ENCODE peak calls at places on chromosome 19, in six cellular contexts. I is kidney, S is tibial artery, J is fibroblast of lung, Z is AG09319, T is cardiac fibroblast. X is an unnamed sample.

GRCh38 chr19:7211191-7211988 is 82.8 kb downstream of the INSR start:
- DNase-seq in I (peak), S (no peak), J (no peak), Z (no peak), T (peak), X (no peak)

GRCh38 chr19:53849237-53849676 is 18.4 kb upstream of the MYADM start:
- DNase-seq in I (no peak), S (no peak), J (peak), Z (no peak), T (peak), X (no peak)

GRCh38 chr19:14383556-14383897 is 2.3 kb downstream of the ADGRE5 start:
- DNase-seq in I (no peak), S (no peak), J (peak), Z (no peak), T (peak), X (no peak)

GRCh38 chr19:54325194-54325621 is 12.2 kb upstream of the LILRA5 start:
- DNase-seq in I (no peak), S (no peak), J (peak), Z (no peak), T (peak), X (no peak)

GRCh38 chr19:11046608-11047354 is 42.5 kb upstream of the LDLR start:
- DNase-seq in I (no peak), S (no peak), J (no peak), Z (no peak), T (no peak), X (no peak)

GRCh38 chr19:55451522-55452380 is 8.7 kb upstream of the SHISA7 start:
- DNase-seq in I (no peak), S (no peak), J (no peak), Z (no peak), T (no peak), X (no peak)

GRCh38 chr19:38252385-38252784 is 3.8 kb downstream of the PPP1R14A start:
- DNase-seq in I (no peak), S (no peak), J (no peak), Z (no peak), T (no peak), X (no peak)

GRCh38 chr19:51096473-51097165 is 11.6 kb downstream of the CTU1 start:
- DNase-seq in I (peak), S (no peak), J (no peak), Z (no peak), T (peak), X (no peak)

GRCh38 chr19:55472463-55472862 is 4.0 kb upstream of the ZNF628 start:
- DNase-seq in I (no peak), S (no peak), J (peak), Z (no peak), T (peak), X (no peak)

GRCh38 chr19:3573162-3573857 is 566 bp downstream of the HMG20B start:
- DNase-seq in I (peak), S (no peak), J (no peak), Z (no peak), T (no peak), X (no peak)

GRCh38 chr19:53649746-53650593 is 18.2 kb downstream of the DPRX start:
- DNase-seq in I (no peak), S (no peak), J (no peak), Z (no peak), T (no peak), X (no peak)

GRCh38 chr19:40521276-40521675 is 54.5 kb downstream of the SPTBN4 start:
- DNase-seq in I (no peak), S (no peak), J (peak), Z (no peak), T (peak), X (no peak)

GRCh38 chr19:38729653-38730469 is 14.4 kb downstream of the CAPN12 start:
- DNase-seq in I (peak), S (no peak), J (peak), Z (no peak), T (peak), X (no peak)

GRCh38 chr19:7986321-7987083 is 18.9 kb downstream of the ELAVL1 start:
- DNase-seq in I (no peak), S (no peak), J (peak), Z (no peak), T (peak), X (no peak)

GRCh38 chr19:11574689-11575088 is 2.8 kb downstream of the ACP5 start:
- DNase-seq in I (no peak), S (no peak), J (no peak), Z (no peak), T (no peak), X (no peak)

GRCh38 chr19:41936416-41936850 is 8.2 kb upstream of the ERFL start:
- DNase-seq in I (no peak), S (no peak), J (no peak), Z (no peak), T (peak), X (no peak)

GRCh38 chr19:39310558-39311311 is 9.9 kb downstream of the LRFN1 start:
- DNase-seq in I (no peak), S (no peak), J (no peak), Z (no peak), T (peak), X (no peak)

GRCh38 chr19:51799311-51799997 is 4.5 kb downstream of the FPR3 start:
- DNase-seq in I (peak), S (peak), J (peak), Z (peak), T (peak), X (no peak)

GRCh38 chr19:37954421-37954874 is 47.4 kb downstream of the SIPA1L3 start:
- DNase-seq in I (no peak), S (no peak), J (no peak), Z (no peak), T (no peak), X (no peak)

DNA sequence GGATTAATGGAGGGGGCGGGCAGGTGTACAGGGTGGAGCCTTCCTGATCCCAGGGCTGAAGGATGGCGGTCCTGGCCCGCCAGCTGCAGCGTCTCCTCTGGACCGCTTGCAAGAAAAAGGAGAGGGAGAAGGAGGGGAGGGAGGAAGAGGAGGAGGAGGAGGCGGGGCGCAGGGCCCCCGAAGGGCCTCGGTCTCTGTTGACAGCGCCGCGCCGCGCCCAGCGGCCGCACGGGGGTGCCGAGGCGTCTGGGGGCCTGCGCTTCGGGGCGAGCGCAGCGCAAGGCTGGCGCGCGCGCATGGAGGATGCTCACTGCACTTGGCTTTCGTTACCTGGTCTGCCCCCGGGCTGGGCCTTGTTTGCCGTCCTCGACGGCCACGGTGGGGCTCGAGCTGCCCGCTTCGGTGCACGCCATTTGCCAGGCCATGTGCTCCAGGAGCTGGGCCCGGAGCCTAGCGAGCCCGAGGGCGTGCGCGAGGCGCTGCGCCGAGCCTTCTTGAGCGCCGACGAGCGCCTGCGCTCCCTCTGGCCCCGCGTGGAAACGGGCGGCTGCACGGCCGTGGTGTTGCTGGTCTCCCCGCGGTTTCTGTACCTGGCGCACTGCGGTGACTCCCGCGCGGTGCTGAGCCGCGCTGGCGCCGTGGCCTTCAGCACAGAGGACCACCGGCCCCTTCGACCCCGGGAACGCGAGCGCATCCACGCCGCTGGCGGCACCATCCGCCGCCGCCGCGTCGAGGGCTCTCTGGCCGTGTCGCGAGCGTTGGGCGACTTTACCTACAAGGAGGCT is at the start of gene PPM1N:
- DNase-seq in I (peak), S (no peak), J (no peak), Z (no peak), T (peak), X (no peak)
- TF ChIP-seq CTCF in I (no peak), S (no peak), J (no peak), Z (no peak), T (no peak), X (peak)

GRCh38 chr19:50046649-50047503 is 21.1 kb downstream of the ZNF473 start:
- DNase-seq in I (no peak), S (peak), J (peak), Z (no peak), T (peak), X (no peak)
- TF ChIP-seq CTCF in I (peak), S (peak), J (peak), Z (peak), T (peak), X (peak)

GRCh38 chr19:35058370-35058769 is 16.8 kb downstream of the HPN start:
- DNase-seq in I (no peak), S (no peak), J (no peak), Z (no peak), T (no peak), X (no peak)

GRCh38 chr19:35056513-35057063 is 15.1 kb downstream of the HPN start:
- DNase-seq in I (no peak), S (no peak), J (no peak), Z (no peak), T (no peak), X (no peak)

GRCh38 chr19:35053667-35054293 is 12.3 kb downstream of the HPN start:
- DNase-seq in I (no peak), S (no peak), J (no peak), Z (no peak), T (no peak), X (no peak)

GRCh38 chr19:35054626-35055025 is 13.1 kb downstream of the HPN start:
- DNase-seq in I (no peak), S (no peak), J (no peak), Z (no peak), T (no peak), X (no peak)

DNA sequence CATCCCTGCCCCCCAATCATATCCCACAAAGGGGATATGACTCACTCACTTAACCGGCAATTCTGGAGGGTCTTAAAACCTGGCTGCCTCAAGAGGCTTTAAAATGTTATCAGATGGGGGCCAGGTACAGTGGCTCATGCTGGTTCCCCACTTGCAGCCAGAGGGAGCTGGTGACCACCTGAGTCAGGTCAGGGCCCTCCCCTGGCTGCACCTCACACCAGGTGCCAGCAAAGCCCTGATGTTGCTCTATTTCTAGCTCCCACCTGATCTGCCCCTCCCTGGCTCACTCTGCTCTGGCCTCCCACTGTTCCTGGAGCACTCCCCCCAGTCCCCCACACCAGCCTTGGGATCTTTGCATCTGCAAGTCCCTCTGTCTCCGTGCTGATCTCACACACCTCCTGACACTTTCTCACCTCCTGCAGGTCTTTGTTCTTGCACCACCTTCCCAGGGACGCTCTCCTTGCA is 14.2 kb downstream of the HPN start:
- DNase-seq in I (no peak), S (no peak), J (no peak), Z (no peak), T (no peak), X (no peak)
- TF ChIP-seq CTCF in I (peak), S (no peak), J (no peak), Z (no peak), T (no peak), X (peak)

GRCh38 chr19:1364070-1364719 is 19.5 kb upstream of the NDUFS7 start:
- DNase-seq in I (no peak), S (no peak), J (no peak), Z (no peak), T (no peak), X (no peak)
- TF ChIP-seq CTCF in I (no peak), S (no peak), J (peak), Z (peak), T (peak), X (peak)

DNA sequence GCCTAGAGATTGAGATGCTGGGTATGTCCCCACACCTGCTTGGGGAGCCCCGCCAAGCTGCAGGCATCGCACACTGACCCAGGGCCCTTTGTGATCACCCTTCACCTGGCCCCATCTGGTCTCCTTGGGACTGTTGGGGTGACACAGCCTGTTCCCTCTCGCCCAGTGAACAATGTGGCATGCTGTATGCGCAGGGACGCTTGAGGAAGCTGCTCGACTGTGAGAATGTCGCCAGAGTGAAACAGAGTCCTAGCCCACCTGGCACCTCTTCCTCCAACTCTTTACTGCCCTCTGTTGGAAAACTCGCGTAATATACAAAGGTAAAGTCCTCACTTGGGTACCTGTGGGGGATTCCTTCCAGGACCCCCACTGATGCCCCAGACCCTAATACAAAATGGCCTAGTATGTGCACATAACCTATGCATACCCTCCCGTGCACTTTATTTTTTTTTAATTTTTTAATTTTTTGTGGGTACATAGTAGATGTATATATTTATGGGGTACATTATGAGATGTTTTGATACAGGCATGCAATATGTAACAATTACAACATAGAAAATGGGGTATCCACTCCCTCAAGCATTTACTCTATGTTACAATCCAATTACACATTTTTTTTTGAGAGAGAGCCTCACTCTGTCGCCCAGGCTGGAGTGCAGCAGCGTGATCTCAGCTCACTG is 9.0 kb downstream of the BLOC1S3 start:
- DNase-seq in I (no peak), S (no peak), J (no peak), Z (no peak), T (no peak), X (no peak)
- TF ChIP-seq CTCF in I (peak), S (peak), J (peak), Z (peak), T (peak), X (peak)

GRCh38 chr19:17451820-17452219 is 3.4 kb upstream of the TMEM221 start:
- DNase-seq in I (no peak), S (no peak), J (no peak), Z (no peak), T (no peak), X (no peak)

GRCh38 chr19:17447704-17448189 is 721 bp downstream of the TMEM221 start:
- DNase-seq in I (no peak), S (no peak), J (no peak), Z (no peak), T (no peak), X (no peak)

GRCh38 chr19:17450264-17451075 is 2.0 kb upstream of the TMEM221 start:
- DNase-seq in I (no peak), S (no peak), J (no peak), Z (no peak), T (no peak), X (no peak)

GRCh38 chr19:17445526-17446165 is 2.8 kb downstream of the TMEM221 start:
- DNase-seq in I (no peak), S (no peak), J (no peak), Z (no peak), T (no peak), X (no peak)

GRCh38 chr19:17448190-17448967 is at the start of gene TMEM221:
- DNase-seq in I (no peak), S (peak), J (no peak), Z (no peak), T (peak), X (no peak)
- TF ChIP-seq CTCF in I (peak), S (peak), J (peak), Z (peak), T (peak), X (peak)